ENCODE peak calls at places on chromosomes 7 and 10, in eight cellular contexts. One of them, this sample, is unnamed.

GRCh38 chr10:47311193-47311899 is 10.9 kb upstream of the GDF2 start:
- DNase-seq in epithelial cell of esophagus: no peak
- DNase-seq in psoas muscle: peak
- DNase-seq in coronary artery: no peak
- DNase-seq in lung: no peak
- DNase-seq in fibroblast of the aortic adventitia: peak
- DNase-seq in gastrocnemius medialis: no peak
- DNase-seq in AG04450: no peak
- DNase-seq in this sample: no peak

GRCh38 chr7:2924866-2925840 is 81.0 kb upstream of the GNA12 start:
- DNase-seq in epithelial cell of esophagus: no peak
- DNase-seq in psoas muscle: no peak
- DNase-seq in coronary artery: no peak
- DNase-seq in lung: no peak
- DNase-seq in fibroblast of the aortic adventitia: peak
- DNase-seq in gastrocnemius medialis: no peak
- DNase-seq in AG04450: no peak
- DNase-seq in this sample: no peak

GRCh38 chr10:89118091-89118490 is 89.0 kb downstream of the CH25H start:
- DNase-seq in epithelial cell of esophagus: peak
- DNase-seq in psoas muscle: no peak
- DNase-seq in coronary artery: no peak
- DNase-seq in lung: no peak
- DNase-seq in fibroblast of the aortic adventitia: peak
- DNase-seq in gastrocnemius medialis: no peak
- DNase-seq in AG04450: no peak
- DNase-seq in this sample: peak

GRCh38 chr7:94060772-94061171 is 56.6 kb upstream of the BET1 start:
- DNase-seq in epithelial cell of esophagus: no peak
- DNase-seq in psoas muscle: no peak
- DNase-seq in coronary artery: no peak
- DNase-seq in lung: no peak
- DNase-seq in fibroblast of the aortic adventitia: no peak
- DNase-seq in gastrocnemius medialis: no peak
- DNase-seq in AG04450: no peak
- DNase-seq in this sample: peak

GRCh38 chr7:24587853-24588252 is 14.6 kb downstream of the PALS2 start:
- DNase-seq in epithelial cell of esophagus: peak
- DNase-seq in psoas muscle: peak
- DNase-seq in coronary artery: no peak
- DNase-seq in lung: no peak
- DNase-seq in fibroblast of the aortic adventitia: peak
- DNase-seq in gastrocnemius medialis: no peak
- DNase-seq in AG04450: no peak
- DNase-seq in this sample: no peak

GRCh38 chr7:94111009-94111408 is 106.9 kb upstream of the BET1 start:
- DNase-seq in epithelial cell of esophagus: peak
- DNase-seq in psoas muscle: no peak
- DNase-seq in coronary artery: no peak
- DNase-seq in lung: no peak
- DNase-seq in fibroblast of the aortic adventitia: no peak
- DNase-seq in gastrocnemius medialis: no peak
- DNase-seq in AG04450: no peak
- DNase-seq in this sample: no peak

GRCh38 chr10:86399879-86400704 is 33.5 kb upstream of the GRID1 start:
- DNase-seq in epithelial cell of esophagus: peak
- DNase-seq in psoas muscle: peak
- DNase-seq in coronary artery: peak
- DNase-seq in lung: peak
- DNase-seq in fibroblast of the aortic adventitia: peak
- DNase-seq in gastrocnemius medialis: peak
- DNase-seq in AG04450: peak
- DNase-seq in this sample: peak

GRCh38 chr7:76283254-76284159 is 19.0 kb upstream of the HSPB1 start:
- DNase-seq in epithelial cell of esophagus: no peak
- DNase-seq in psoas muscle: no peak
- DNase-seq in coronary artery: no peak
- DNase-seq in lung: no peak
- DNase-seq in fibroblast of the aortic adventitia: no peak
- DNase-seq in gastrocnemius medialis: no peak
- DNase-seq in AG04450: no peak
- DNase-seq in this sample: no peak

GRCh38 chr7:50869108-50869716 is 86.5 kb upstream of the GRB10 start:
- DNase-seq in epithelial cell of esophagus: peak
- DNase-seq in psoas muscle: no peak
- DNase-seq in coronary artery: no peak
- DNase-seq in lung: no peak
- DNase-seq in fibroblast of the aortic adventitia: peak
- DNase-seq in gastrocnemius medialis: no peak
- DNase-seq in AG04450: peak
- DNase-seq in this sample: peak

GRCh38 chr7:143043391-143043790 is 8.8 kb upstream of the OR6V1 start:
- DNase-seq in epithelial cell of esophagus: no peak
- DNase-seq in psoas muscle: no peak
- DNase-seq in coronary artery: no peak
- DNase-seq in lung: no peak
- DNase-seq in fibroblast of the aortic adventitia: peak
- DNase-seq in gastrocnemius medialis: no peak
- DNase-seq in AG04450: no peak
- DNase-seq in this sample: no peak

GRCh38 chr10:117256910-117257309 is 16.0 kb downstream of the SLC18A2 start:
- DNase-seq in epithelial cell of esophagus: no peak
- DNase-seq in psoas muscle: no peak
- DNase-seq in coronary artery: no peak
- DNase-seq in lung: no peak
- DNase-seq in fibroblast of the aortic adventitia: no peak
- DNase-seq in gastrocnemius medialis: no peak
- DNase-seq in AG04450: no peak
- DNase-seq in this sample: no peak

GRCh38 chr7:64618785-64619456 is 47.0 kb upstream of the ZNF107 start:
- DNase-seq in epithelial cell of esophagus: peak
- DNase-seq in psoas muscle: no peak
- DNase-seq in coronary artery: no peak
- DNase-seq in lung: no peak
- DNase-seq in fibroblast of the aortic adventitia: peak
- DNase-seq in gastrocnemius medialis: peak
- DNase-seq in AG04450: no peak
- DNase-seq in this sample: peak

GRCh38 chr10:113663142-113663541 is 699 bp downstream of the NRAP start:
- DNase-seq in epithelial cell of esophagus: peak
- DNase-seq in psoas muscle: no peak
- DNase-seq in coronary artery: no peak
- DNase-seq in lung: no peak
- DNase-seq in fibroblast of the aortic adventitia: no peak
- DNase-seq in gastrocnemius medialis: peak
- DNase-seq in AG04450: no peak
- DNase-seq in this sample: no peak

GRCh38 chr7:32518534-32519140 is 23.3 kb downstream of the AVL9 start:
- DNase-seq in epithelial cell of esophagus: peak
- DNase-seq in psoas muscle: no peak
- DNase-seq in coronary artery: no peak
- DNase-seq in lung: no peak
- DNase-seq in fibroblast of the aortic adventitia: peak
- DNase-seq in gastrocnemius medialis: no peak
- DNase-seq in AG04450: no peak
- DNase-seq in this sample: peak

GRCh38 chr7:2000153-2000687 is 232.5 kb downstream of the MAD1L1 start:
- DNase-seq in epithelial cell of esophagus: no peak
- DNase-seq in psoas muscle: peak
- DNase-seq in coronary artery: no peak
- DNase-seq in lung: no peak
- DNase-seq in fibroblast of the aortic adventitia: no peak
- DNase-seq in gastrocnemius medialis: no peak
- DNase-seq in AG04450: no peak
- DNase-seq in this sample: no peak

GRCh38 chr10:14592026-14592425 is 182.7 kb downstream of the FAM107B start:
- DNase-seq in epithelial cell of esophagus: peak
- DNase-seq in psoas muscle: no peak
- DNase-seq in coronary artery: no peak
- DNase-seq in lung: no peak
- DNase-seq in fibroblast of the aortic adventitia: no peak
- DNase-seq in gastrocnemius medialis: no peak
- DNase-seq in AG04450: no peak
- DNase-seq in this sample: no peak

GRCh38 chr10:129958686-129959543 is 5.2 kb downstream of the EBF3 start:
- DNase-seq in epithelial cell of esophagus: no peak
- DNase-seq in psoas muscle: peak
- DNase-seq in coronary artery: no peak
- DNase-seq in lung: no peak
- DNase-seq in fibroblast of the aortic adventitia: peak
- DNase-seq in gastrocnemius medialis: no peak
- DNase-seq in AG04450: no peak
- DNase-seq in this sample: no peak

GRCh38 chr10:75238182-75239180 is 2.7 kb upstream of the COMTD1 start:
- DNase-seq in epithelial cell of esophagus: no peak
- DNase-seq in psoas muscle: no peak
- DNase-seq in coronary artery: no peak
- DNase-seq in lung: no peak
- DNase-seq in fibroblast of the aortic adventitia: no peak
- DNase-seq in gastrocnemius medialis: no peak
- DNase-seq in AG04450: no peak
- DNase-seq in this sample: no peak

GRCh38 chr7:11203688-11204087 is 230.0 kb downstream of the PHF14 start:
- DNase-seq in epithelial cell of esophagus: no peak
- DNase-seq in psoas muscle: peak
- DNase-seq in coronary artery: no peak
- DNase-seq in lung: no peak
- DNase-seq in fibroblast of the aortic adventitia: no peak
- DNase-seq in gastrocnemius medialis: no peak
- DNase-seq in AG04450: no peak
- DNase-seq in this sample: no peak

GRCh38 chr7:74283858-74284447 is 5.3 kb upstream of the CLIP2 start:
- DNase-seq in epithelial cell of esophagus: no peak
- DNase-seq in psoas muscle: no peak
- DNase-seq in coronary artery: peak
- DNase-seq in lung: no peak
- DNase-seq in fibroblast of the aortic adventitia: no peak
- DNase-seq in gastrocnemius medialis: no peak
- DNase-seq in AG04450: no peak
- DNase-seq in this sample: no peak

GRCh38 chr10:50585921-50586739 is 37.6 kb downstream of the SGMS1 start:
- DNase-seq in epithelial cell of esophagus: peak
- DNase-seq in psoas muscle: no peak
- DNase-seq in coronary artery: no peak
- DNase-seq in lung: no peak
- DNase-seq in fibroblast of the aortic adventitia: peak
- DNase-seq in gastrocnemius medialis: no peak
- DNase-seq in AG04450: no peak
- DNase-seq in this sample: peak

GRCh38 chr10:71551970-71552369 is 155.2 kb downstream of the CDH23 start:
- DNase-seq in epithelial cell of esophagus: no peak
- DNase-seq in psoas muscle: no peak
- DNase-seq in coronary artery: no peak
- DNase-seq in lung: no peak
- DNase-seq in fibroblast of the aortic adventitia: no peak
- DNase-seq in gastrocnemius medialis: no peak
- DNase-seq in AG04450: no peak
- DNase-seq in this sample: no peak
- H3K4me3 ChIP-seq in epithelial cell of esophagus: no peak
- H3K4me3 ChIP-seq in psoas muscle: no peak
- H3K4me3 ChIP-seq in coronary artery: no peak
- H3K4me3 ChIP-seq in lung: no peak
- H3K4me3 ChIP-seq in fibroblast of the aortic adventitia: no peak
- H3K4me3 ChIP-seq in gastrocnemius medialis: no peak
- H3K4me3 ChIP-seq in AG04450: no peak
- H3K4me3 ChIP-seq in this sample: no peak

GRCh38 chr7:122137291-122138077 is 6.6 kb downstream of the AASS start:
- DNase-seq in epithelial cell of esophagus: peak
- DNase-seq in psoas muscle: no peak
- DNase-seq in coronary artery: no peak
- DNase-seq in lung: no peak
- DNase-seq in fibroblast of the aortic adventitia: peak
- DNase-seq in gastrocnemius medialis: no peak
- DNase-seq in AG04450: no peak
- DNase-seq in this sample: peak
- H3K4me3 ChIP-seq in epithelial cell of esophagus: peak
- H3K4me3 ChIP-seq in psoas muscle: peak
- H3K4me3 ChIP-seq in coronary artery: peak
- H3K4me3 ChIP-seq in lung: no peak
- H3K4me3 ChIP-seq in fibroblast of the aortic adventitia: peak
- H3K4me3 ChIP-seq in gastrocnemius medialis: peak
- H3K4me3 ChIP-seq in AG04450: peak
- H3K4me3 ChIP-seq in this sample: peak

DNA sequence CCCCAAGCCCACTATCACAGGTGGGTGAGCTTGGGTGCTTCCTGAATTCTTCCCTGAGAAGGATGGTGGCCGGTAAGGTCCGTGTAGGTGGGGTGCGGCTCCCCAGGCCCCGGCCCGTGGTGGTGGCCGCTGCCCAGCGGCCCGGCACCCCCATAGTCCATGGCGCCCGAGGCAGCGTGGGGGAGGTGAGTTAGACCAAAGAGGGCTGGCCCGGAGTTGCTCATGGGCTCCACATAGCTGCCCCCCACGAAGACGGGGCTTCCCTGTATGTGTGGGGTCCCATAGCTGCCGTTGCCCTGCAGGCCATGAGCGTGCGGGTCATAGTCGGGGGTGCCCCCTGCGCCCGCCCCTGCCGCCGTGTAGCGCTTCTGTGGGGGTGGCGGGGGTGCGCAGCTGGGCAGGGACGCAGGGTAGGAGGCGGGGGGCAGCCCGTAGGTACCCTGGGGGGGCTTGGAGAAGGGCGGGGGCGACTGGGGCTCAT is 5.5 kb upstream of the HOXA2 start:
- DNase-seq in epithelial cell of esophagus: no peak
- DNase-seq in psoas muscle: no peak
- DNase-seq in coronary artery: no peak
- DNase-seq in lung: no peak
- DNase-seq in fibroblast of the aortic adventitia: peak
- DNase-seq in gastrocnemius medialis: no peak
- DNase-seq in AG04450: no peak
- DNase-seq in this sample: peak
- H3K4me3 ChIP-seq in epithelial cell of esophagus: no peak
- H3K4me3 ChIP-seq in psoas muscle: peak
- H3K4me3 ChIP-seq in coronary artery: peak
- H3K4me3 ChIP-seq in lung: no peak
- H3K4me3 ChIP-seq in fibroblast of the aortic adventitia: peak
- H3K4me3 ChIP-seq in gastrocnemius medialis: peak
- H3K4me3 ChIP-seq in AG04450: peak
- H3K4me3 ChIP-seq in this sample: peak

DNA sequence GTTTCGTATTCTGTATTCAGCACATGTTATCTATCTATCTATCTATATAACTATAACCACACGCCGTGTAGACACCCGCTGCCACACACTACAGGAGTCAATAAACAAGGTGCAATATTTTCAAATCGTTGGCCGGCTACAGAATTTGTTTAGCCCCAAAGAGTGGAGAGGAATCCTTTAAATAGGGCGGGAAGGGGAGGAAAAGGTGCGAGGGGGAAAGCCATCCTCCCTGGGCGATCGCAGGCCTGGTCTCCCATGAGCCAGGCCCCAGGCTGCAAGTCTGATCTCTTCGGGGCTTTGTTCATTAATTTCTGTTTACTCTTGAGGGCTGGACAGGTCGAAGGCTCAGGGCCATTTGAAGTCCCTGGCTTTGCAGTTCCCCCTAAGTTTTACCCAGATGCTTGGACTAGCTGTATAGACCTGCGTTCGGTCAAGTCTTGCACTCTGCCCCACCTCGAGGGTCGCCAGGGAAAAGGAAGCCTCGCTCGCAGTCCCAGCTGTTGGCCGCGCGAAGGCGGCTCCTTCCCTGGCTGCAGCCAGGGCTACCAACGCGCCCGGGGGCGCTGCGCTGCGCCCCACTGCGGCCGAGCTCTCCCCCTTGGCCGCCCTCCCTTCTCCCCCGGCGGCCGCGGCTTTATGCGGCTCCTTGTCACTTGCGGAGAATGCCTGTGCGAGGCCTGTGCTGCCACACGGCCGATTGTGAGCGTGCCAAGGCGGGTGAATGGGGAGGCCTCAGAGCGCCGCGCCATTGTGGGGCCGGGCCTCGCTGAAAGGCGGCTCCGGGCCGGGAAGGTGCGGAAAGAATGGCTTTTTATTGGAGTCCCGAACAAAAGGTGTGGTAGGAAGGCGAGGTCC is 3.9 kb downstream of the NKX2-3 start:
- DNase-seq in epithelial cell of esophagus: no peak
- DNase-seq in psoas muscle: no peak
- DNase-seq in coronary artery: no peak
- DNase-seq in lung: no peak
- DNase-seq in fibroblast of the aortic adventitia: no peak
- DNase-seq in gastrocnemius medialis: no peak
- DNase-seq in AG04450: no peak
- DNase-seq in this sample: no peak
- H3K4me3 ChIP-seq in epithelial cell of esophagus: no peak
- H3K4me3 ChIP-seq in psoas muscle: peak
- H3K4me3 ChIP-seq in coronary artery: peak
- H3K4me3 ChIP-seq in lung: peak
- H3K4me3 ChIP-seq in fibroblast of the aortic adventitia: no peak
- H3K4me3 ChIP-seq in gastrocnemius medialis: peak
- H3K4me3 ChIP-seq in AG04450: no peak
- H3K4me3 ChIP-seq in this sample: no peak